ENCODE peak calls at places on chromosomes 12 and 14, in nine cellular contexts. One of them, this sample, is unnamed.

GRCh38 chr12:89390802-89391673 is 38.7 kb upstream of the DUSP6 start:
- DNase-seq in dermis blood vessel endothelial cell: peak; percentile 55
- DNase-seq in lower leg skin: no peak
- DNase-seq in HS-27A: no peak
- DNase-seq in dorsolateral prefrontal cortex: no peak
- DNase-seq in stimulated activated CD8-positive, alpha-beta memory T cell treated with anti-CD3 and anti-CD28 coated beads, Interleukin-4, amount 100 ng/mL, for 1 hour: no peak
- DNase-seq in H9: no peak
- DNase-seq in NCI-H345: no peak
- DNase-seq in thoracic aorta: no peak
- DNase-seq in this sample: no peak

GRCh38 chr14:94021001-94021400 is 5.1 kb upstream of the OTUB2 start:
- DNase-seq in dermis blood vessel endothelial cell: peak; percentile 31
- DNase-seq in lower leg skin: no peak
- DNase-seq in HS-27A: no peak
- DNase-seq in dorsolateral prefrontal cortex: no peak
- DNase-seq in stimulated activated CD8-positive, alpha-beta memory T cell treated with anti-CD3 and anti-CD28 coated beads, Interleukin-4, amount 100 ng/mL, for 1 hour: no peak
- DNase-seq in H9: no peak
- DNase-seq in NCI-H345: no peak
- DNase-seq in thoracic aorta: no peak
- DNase-seq in this sample: no peak

GRCh38 chr12:60333461-60333860 is 737.6 kb downstream of the SLC16A7 start:
- DNase-seq in dermis blood vessel endothelial cell: peak; percentile 2
- DNase-seq in lower leg skin: no peak
- DNase-seq in HS-27A: no peak
- DNase-seq in dorsolateral prefrontal cortex: no peak
- DNase-seq in stimulated activated CD8-positive, alpha-beta memory T cell treated with anti-CD3 and anti-CD28 coated beads, Interleukin-4, amount 100 ng/mL, for 1 hour: no peak
- DNase-seq in H9: no peak
- DNase-seq in NCI-H345: no peak
- DNase-seq in thoracic aorta: no peak
- DNase-seq in this sample: no peak

GRCh38 chr14:59772252-59772651 is 98.3 kb downstream of the RTN1 start:
- DNase-seq in dermis blood vessel endothelial cell: peak; percentile 83
- DNase-seq in lower leg skin: no peak
- DNase-seq in HS-27A: no peak
- DNase-seq in dorsolateral prefrontal cortex: no peak
- DNase-seq in stimulated activated CD8-positive, alpha-beta memory T cell treated with anti-CD3 and anti-CD28 coated beads, Interleukin-4, amount 100 ng/mL, for 1 hour: no peak
- DNase-seq in H9: no peak
- DNase-seq in NCI-H345: no peak
- DNase-seq in thoracic aorta: no peak
- DNase-seq in this sample: no peak

GRCh38 chr14:104443391-104444158 is 136.0 kb upstream of the C14orf180 start:
- DNase-seq in dermis blood vessel endothelial cell: no peak
- DNase-seq in lower leg skin: no peak
- DNase-seq in HS-27A: no peak
- DNase-seq in dorsolateral prefrontal cortex: no peak
- DNase-seq in stimulated activated CD8-positive, alpha-beta memory T cell treated with anti-CD3 and anti-CD28 coated beads, Interleukin-4, amount 100 ng/mL, for 1 hour: no peak
- DNase-seq in H9: peak; percentile 66
- DNase-seq in NCI-H345: no peak
- DNase-seq in thoracic aorta: no peak
- DNase-seq in this sample: no peak

GRCh38 chr12:12776261-12776660 is 9.2 kb upstream of the APOLD1 start:
- DNase-seq in dermis blood vessel endothelial cell: peak; percentile 93
- DNase-seq in lower leg skin: no peak
- DNase-seq in HS-27A: no peak
- DNase-seq in dorsolateral prefrontal cortex: no peak
- DNase-seq in stimulated activated CD8-positive, alpha-beta memory T cell treated with anti-CD3 and anti-CD28 coated beads, Interleukin-4, amount 100 ng/mL, for 1 hour: no peak
- DNase-seq in H9: no peak
- DNase-seq in NCI-H345: peak; percentile 35
- DNase-seq in thoracic aorta: no peak
- DNase-seq in this sample: no peak

GRCh38 chr14:79992799-79993198 is 218.5 kb downstream of the DIO2 start:
- DNase-seq in dermis blood vessel endothelial cell: no peak
- DNase-seq in lower leg skin: no peak
- DNase-seq in HS-27A: no peak
- DNase-seq in dorsolateral prefrontal cortex: no peak
- DNase-seq in stimulated activated CD8-positive, alpha-beta memory T cell treated with anti-CD3 and anti-CD28 coated beads, Interleukin-4, amount 100 ng/mL, for 1 hour: no peak
- DNase-seq in H9: peak; percentile 38
- DNase-seq in NCI-H345: peak; percentile 7
- DNase-seq in thoracic aorta: no peak
- DNase-seq in this sample: no peak

GRCh38 chr12:56271031-56271430 is 4.3 kb downstream of the COQ10A start:
- DNase-seq in dermis blood vessel endothelial cell: peak; percentile 55
- DNase-seq in lower leg skin: no peak
- DNase-seq in HS-27A: no peak
- DNase-seq in dorsolateral prefrontal cortex: no peak
- DNase-seq in stimulated activated CD8-positive, alpha-beta memory T cell treated with anti-CD3 and anti-CD28 coated beads, Interleukin-4, amount 100 ng/mL, for 1 hour: no peak
- DNase-seq in H9: no peak
- DNase-seq in NCI-H345: no peak
- DNase-seq in thoracic aorta: no peak
- DNase-seq in this sample: no peak

GRCh38 chr12:10153271-10154144 is 18.4 kb downstream of the OLR1 start:
- DNase-seq in dermis blood vessel endothelial cell: peak; percentile 77
- DNase-seq in lower leg skin: peak; percentile 68
- DNase-seq in HS-27A: no peak
- DNase-seq in dorsolateral prefrontal cortex: peak; percentile 76
- DNase-seq in stimulated activated CD8-positive, alpha-beta memory T cell treated with anti-CD3 and anti-CD28 coated beads, Interleukin-4, amount 100 ng/mL, for 1 hour: peak; percentile 19
- DNase-seq in H9: peak; percentile 89
- DNase-seq in NCI-H345: peak; percentile 77
- DNase-seq in thoracic aorta: peak; percentile 11
- DNase-seq in this sample: peak; percentile 41

GRCh38 chr14:91152499-91152898 is 38.6 kb downstream of the DGLUCY start:
- DNase-seq in dermis blood vessel endothelial cell: no peak
- DNase-seq in lower leg skin: no peak
- DNase-seq in HS-27A: no peak
- DNase-seq in dorsolateral prefrontal cortex: no peak
- DNase-seq in stimulated activated CD8-positive, alpha-beta memory T cell treated with anti-CD3 and anti-CD28 coated beads, Interleukin-4, amount 100 ng/mL, for 1 hour: no peak
- DNase-seq in H9: no peak
- DNase-seq in NCI-H345: no peak
- DNase-seq in thoracic aorta: no peak
- DNase-seq in this sample: no peak

GRCh38 chr12:4438834-4439596 is 6.6 kb downstream of the FGF6 start:
- DNase-seq in dermis blood vessel endothelial cell: no peak
- DNase-seq in lower leg skin: no peak
- DNase-seq in HS-27A: no peak
- DNase-seq in dorsolateral prefrontal cortex: no peak
- DNase-seq in stimulated activated CD8-positive, alpha-beta memory T cell treated with anti-CD3 and anti-CD28 coated beads, Interleukin-4, amount 100 ng/mL, for 1 hour: no peak
- DNase-seq in H9: no peak
- DNase-seq in NCI-H345: no peak
- DNase-seq in thoracic aorta: no peak
- DNase-seq in this sample: peak; percentile 13